ENCODE peak calls at places on chromosomes 16 and 17, in five cellular contexts. I is endothelial cell of umbilical vein, R is psoas muscle, H is Panc1, D is PC-3. N is an unnamed sample.

GRCh38 chr17:79085154-79085920 is 10.7 kb downstream of the ENGASE start:
- DNase-seq in I (no peak), R (peak; percentile 12), D (no peak), H (no peak), N (no peak)

GRCh38 chr16:63577891-63578290 is 1541.7 kb upstream of the CDH8 start:
- DNase-seq in D (no peak), H (no peak), R (no peak), I (no peak), N (no peak)

GRCh38 chr16:11354407-11354732 is 9.1 kb downstream of the RMI2 start:
- DNase-seq in H (no peak), R (no peak), I (no peak), D (no peak), N (no peak)

GRCh38 chr16:26672206-26672605 is 394.5 kb upstream of the C16orf82 start:
- DNase-seq in D (no peak), R (no peak), I (no peak), H (no peak), N (no peak)

GRCh38 chr17:3695723-3696411 is at the start of gene P2RX5:
- DNase-seq in I (peak; percentile 30), D (peak; percentile 32), R (peak; percentile 63), H (no peak), N (no peak)

GRCh38 chr16:57721765-57722499 is 13.6 kb upstream of the KATNB1 start:
- DNase-seq in H (no peak), D (no peak), R (no peak), I (no peak), N (no peak)

GRCh38 chr17:57872536-57872935 is 22.7 kb upstream of the MRPS23 start:
- DNase-seq in I (no peak), D (no peak), R (no peak), H (no peak), N (no peak)

GRCh38 chr16:80656731-80657150 is 115.9 kb downstream of the DYNLRB2 start:
- DNase-seq in H (no peak), I (no peak), R (no peak), D (no peak), N (no peak)

GRCh38 chr16:57023541-57024249 is 34.3 kb downstream of the NLRC5 start:
- DNase-seq in D (no peak), H (no peak), R (no peak), I (no peak), N (no peak)

GRCh38 chr16:64627781-64628180 is 494.1 kb downstream of the CDH11 start:
- DNase-seq in H (no peak), R (no peak), I (no peak), D (no peak), N (no peak)

GRCh38 chr17:38911081-38911730 is 14.2 kb upstream of the LASP1NB start:
- DNase-seq in H (no peak), R (peak; percentile 7), I (no peak), D (no peak), N (no peak)

GRCh38 chr17:76791053-76791980 is 53.4 kb downstream of the MFSD11 start:
- DNase-seq in I (peak; percentile 53), H (no peak), D (peak; percentile 83), R (peak; percentile 23), N (peak; percentile 44)

GRCh38 chr17:10193632-10194031 is 4.8 kb downstream of the GAS7 start:
- DNase-seq in R (no peak), H (no peak), I (no peak), D (no peak), N (no peak)

GRCh38 chr16:23754594-23755483 is at the start of gene CHP2:
- DNase-seq in R (peak; percentile 21), I (no peak), H (no peak), D (no peak), N (no peak)

GRCh38 chr16:23757937-23758619 is 3.3 kb downstream of the CHP2 start:
- DNase-seq in I (no peak), D (no peak), R (no peak), H (no peak), N (no peak)

GRCh38 chr16:23757116-23757515 is 2.3 kb downstream of the CHP2 start:
- DNase-seq in D (no peak), I (no peak), R (no peak), H (no peak), N (no peak)

GRCh38 chr16:23753908-23754593 is 775 bp upstream of the CHP2 start:
- DNase-seq in I (no peak), H (no peak), D (no peak), R (no peak), N (no peak)

GRCh38 chr16:23755484-23755809 is 621 bp downstream of the CHP2 start:
- DNase-seq in R (no peak), I (no peak), H (no peak), D (no peak), N (no peak)
- H3K4me3 ChIP-seq in R (no peak overlapping the region), I (no peak overlapping the region), H (no peak overlapping the region), D (no peak overlapping the region), N (no peak overlapping the region)

DNA sequence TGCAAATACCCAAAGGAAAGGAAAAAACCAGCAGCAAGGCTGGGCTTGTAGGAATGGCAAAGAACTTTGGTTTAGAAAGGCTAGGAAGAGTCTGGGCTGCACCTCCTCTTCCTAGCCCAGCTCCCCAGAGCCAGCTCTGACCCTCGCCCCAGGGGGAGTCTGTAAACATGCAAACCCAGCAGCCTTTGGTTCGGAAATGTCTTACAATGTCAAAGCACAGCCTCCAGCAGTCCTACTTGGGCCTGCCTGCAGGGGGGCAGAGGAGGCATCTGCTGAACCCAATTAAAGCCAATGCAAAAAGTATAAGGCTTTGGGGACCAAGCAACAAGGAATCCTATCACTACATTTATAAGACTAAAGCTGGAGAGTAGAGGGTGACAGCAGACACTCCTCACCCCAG is 5.0 kb upstream of the FTSJ3 start:
- DNase-seq in H (no peak), R (no peak), I (no peak), D (no peak), N (no peak)
- TF ChIP-seq CTCF in H (no peak), R (no peak), I (no peak), D (no peak), N (no peak)

GRCh38 chr16:31488630-31489564 is 6.0 kb downstream of the SLC5A2 start:
- DNase-seq in R (no peak), I (no peak), D (no peak), H (no peak), N (no peak)
- H3K27me3 ChIP-seq in R (peaks cover 21% of the 10 kb centered on the region), I (peaks cover 24% of the 10 kb centered on the region), D (no peaks in the 10 kb centered on the region), H (no peaks in the 10 kb centered on the region), N (no peaks in the 10 kb centered on the region)

GRCh38 chr16:1532081-1532760 is 1.2 kb upstream of the TMEM204 start:
- DNase-seq in H (no peak), D (no peak), R (peak; percentile 87), I (no peak), N (no peak)

GRCh38 chr16:1528921-1529537 is 4.4 kb upstream of the TMEM204 start:
- DNase-seq in D (no peak), H (no peak), I (no peak), R (no peak), N (no peak)

GRCh38 chr16:1531638-1531910 is 1.9 kb upstream of the TMEM204 start:
- DNase-seq in R (no peak), H (no peak), I (no peak), D (no peak), N (no peak)

GRCh38 chr16:1530883-1531637 is 2.4 kb upstream of the TMEM204 start:
- DNase-seq in D (no peak), H (no peak), R (peak; percentile 82), I (no peak), N (no peak)

DNA sequence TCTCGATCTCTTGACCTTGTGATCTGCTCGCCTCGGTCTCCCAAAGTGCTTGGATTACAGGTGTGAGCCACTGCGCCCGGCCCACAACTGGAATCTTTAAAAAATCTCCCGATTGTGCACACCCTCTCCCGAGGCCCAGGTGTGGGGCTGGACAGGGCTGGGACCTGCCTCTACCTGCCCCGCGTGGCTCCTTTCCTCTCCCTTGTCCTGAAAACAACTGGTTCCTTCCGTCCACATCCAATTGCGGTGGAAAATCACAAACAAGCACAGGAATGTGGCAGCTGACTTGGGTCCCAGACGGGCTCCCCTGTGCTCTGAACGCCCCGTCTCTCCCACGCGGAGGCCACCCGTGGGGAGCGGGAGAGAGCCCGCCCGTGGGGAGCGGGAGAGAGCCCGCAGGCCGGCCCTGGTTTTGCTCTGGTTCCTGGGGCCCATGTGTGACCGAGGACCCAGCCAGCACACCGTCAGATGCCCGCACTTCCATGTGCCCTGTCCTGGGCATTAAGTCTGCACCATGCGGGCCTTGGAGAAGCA is 3.0 kb upstream of the TMEM204 start:
- DNase-seq in I (no peak), D (no peak), H (no peak), R (no peak), N (peak; percentile 28)
- H3K4me3 ChIP-seq in I (no peak overlapping the region), D (no peak overlapping the region), H (no peak overlapping the region), R (peak overlapping the region; percentile 36), N (no peak overlapping the region)

DNA sequence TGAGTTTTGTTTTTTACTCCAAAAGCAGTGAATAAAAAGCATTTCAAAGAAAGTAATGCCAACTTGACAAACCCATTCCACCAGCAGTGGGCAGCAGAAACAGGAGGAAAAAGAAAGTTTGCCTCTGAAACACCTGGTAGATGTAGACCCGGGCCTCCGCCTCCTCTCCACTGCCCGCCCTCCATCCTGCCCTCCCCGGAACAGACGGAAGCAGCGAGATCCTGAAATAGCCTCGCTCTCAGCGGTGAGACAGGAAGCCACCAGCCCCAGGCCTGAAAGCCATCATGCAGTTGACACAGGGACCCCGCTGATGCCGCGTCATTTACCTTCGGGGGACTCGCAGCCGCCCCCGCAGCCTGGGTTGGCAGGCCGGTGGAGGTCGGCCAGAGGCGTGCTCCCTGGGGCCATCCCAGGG is 67.8 kb downstream of the C16orf78 start:
- DNase-seq in D (no peak), I (no peak), H (no peak), R (peak; percentile 39), N (no peak)
- TF ChIP-seq CTCF in D (no peak), I (no peak), H (no peak), R (no peak), N (no peak)

GRCh38 chr16:564690-565419 is 1.9 kb upstream of the NHLRC4 start:
- DNase-seq in I (no peak), R (no peak), D (no peak), H (no peak), N (no peak)
- H3K27me3 ChIP-seq in I (peaks cover 10% of the 10 kb centered on the region), R (peaks cover 11% of the 10 kb centered on the region), D (peaks cover 5% of the 10 kb centered on the region), H (no peaks in the 10 kb centered on the region), N (peaks cover 9% of the 10 kb centered on the region)

DNA sequence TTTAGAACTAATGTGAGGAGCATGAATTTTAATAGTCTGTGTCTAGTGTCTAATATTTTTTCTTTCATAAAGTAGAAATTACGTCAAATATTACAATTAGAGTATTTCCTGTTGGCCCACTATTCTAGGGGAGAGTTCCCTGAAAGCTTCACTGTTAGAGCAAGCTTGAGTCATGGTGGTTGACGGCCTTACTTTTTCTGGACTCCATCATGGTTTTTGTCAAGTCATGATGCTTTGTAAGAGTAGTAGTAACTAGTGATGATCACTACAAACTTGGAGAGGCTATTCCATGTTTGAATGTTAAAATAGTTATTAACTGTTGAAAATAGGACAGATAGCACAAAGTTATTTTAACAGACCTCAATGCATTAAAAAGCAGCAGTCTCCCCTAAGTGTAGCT is 1.7 kb downstream of the PSMD11 start:
- DNase-seq in D (peak; percentile 27), H (no peak), R (no peak), I (no peak), N (peak; percentile 38)
- H3K4me3 ChIP-seq in D (peak overlapping the region; percentile 89), H (peak overlapping the region; percentile 64), R (peak overlapping the region; percentile 98), I (no peak overlapping the region), N (no peak overlapping the region)